ENCODE peak calls at places on chromosomes 12 and 14, in seven cellular contexts. Z is psoas muscle; K is thoracic aorta; J is CD8-positive, alpha-beta T cell; I is CD8-positive, alpha-beta memory T cell; A is fibroblast of lung; L is mesendoderm. C is an unnamed sample.

GRCh38 chr12:2198088-2198501 is 145.3 kb downstream of the CACNA1C start:
- DNase-seq in J (no peak), A (peak; percentile 47), I (no peak), K (no peak), Z (no peak), L (peak; percentile 94), C (no peak)

GRCh38 chr14:93785423-93785822 is 2.9 kb downstream of the PRIMA1 start:
- DNase-seq in A (no peak), J (no peak), L (no peak), I (no peak), Z (no peak), K (no peak), C (no peak)

GRCh38 chr12:108060910-108061309 is 68.2 kb upstream of the WSCD2 start:
- DNase-seq in K (no peak), Z (no peak), J (no peak), I (no peak), L (no peak), A (no peak), C (no peak)

GRCh38 chr14:82067221-82067620 is 533.6 kb upstream of the SEL1L start:
- DNase-seq in L (no peak), J (no peak), K (no peak), Z (no peak), I (no peak), A (no peak), C (no peak)

GRCh38 chr14:55277972-55278740 is 6.9 kb downstream of the FBXO34 start:
- DNase-seq in L (no peak), A (no peak), I (no peak), Z (no peak), J (no peak), K (no peak), C (no peak)

GRCh38 chr14:101761881-101762529 is 496 bp downstream of the PPP2R5C start:
- DNase-seq in K (no peak), J (peak; percentile 64), A (no peak), L (no peak), I (peak; percentile 67), Z (no peak), C (peak; percentile 62)

GRCh38 chr12:738712-739111 is 13.7 kb upstream of the WNK1 start:
- DNase-seq in A (no peak), L (no peak), K (no peak), Z (no peak), I (no peak), J (no peak), C (no peak)

GRCh38 chr14:71103662-71104484 is 196.6 kb downstream of the PCNX1 start:
- DNase-seq in K (no peak), J (peak; percentile 17), Z (no peak), L (peak; percentile 59), I (no peak), A (peak; percentile 80), C (no peak)

GRCh38 chr12:124705545-124706138 is 138.2 kb upstream of the NCOR2 start:
- DNase-seq in Z (no peak), K (no peak), A (no peak), I (no peak), J (no peak), L (no peak), C (peak; percentile 61)

GRCh38 chr12:98416845-98417244 is 98.5 kb upstream of the TMPO start:
- DNase-seq in K (no peak), J (no peak), Z (no peak), A (peak; percentile 44), L (peak; percentile 42), I (no peak), C (no peak)

GRCh38 chr12:47223848-47224213 is 144.1 kb upstream of the AMIGO2 start:
- DNase-seq in Z (no peak), L (no peak), J (no peak), A (no peak), K (no peak), I (no peak), C (no peak)

GRCh38 chr14:104681689-104682074 is 7.7 kb upstream of the INF2 start:
- DNase-seq in Z (peak; percentile 87), A (peak; percentile 81), J (no peak), L (peak; percentile 98), I (peak; percentile 35), K (peak; percentile 73), C (peak; percentile 57)

GRCh38 chr14:102095871-102096568 is 9.2 kb upstream of the HSP90AA1 start:
- DNase-seq in K (no peak), Z (no peak), I (no peak), A (no peak), J (no peak), L (peak; percentile 58), C (no peak)

GRCh38 chr12:40691913-40692616 is at the start of gene CNTN1:
- DNase-seq in Z (peak; percentile 30), J (no peak), A (peak; percentile 62), L (peak; percentile 93), K (peak; percentile 7), I (no peak), C (no peak)

GRCh38 chr12:120438495-120439198 is 734 bp downstream of the COX6A1 start:
- DNase-seq in A (no peak), L (no peak), K (no peak), Z (no peak), J (no peak), I (no peak), C (no peak)

GRCh38 chr12:14247166-14247565 is 118.3 kb upstream of the ATF7IP start:
- DNase-seq in Z (no peak), K (no peak), I (no peak), A (no peak), L (no peak), J (no peak), C (no peak)

GRCh38 chr12:44296624-44297197 is 460.8 kb downstream of the TMEM117 start:
- DNase-seq in J (no peak), L (no peak), I (no peak), K (no peak), A (no peak), Z (no peak), C (no peak)
- H3K4me1 ChIP-seq in J (no peaks in the 10 kb centered on the region), L (no peaks in the 10 kb centered on the region), I (no peaks in the 10 kb centered on the region), K (no peaks in the 10 kb centered on the region), A (no peaks in the 10 kb centered on the region), Z (no peaks in the 10 kb centered on the region), C (no peaks in the 10 kb centered on the region)

GRCh38 chr12:68400231-68400829 is 68.2 kb upstream of the MDM1 start:
- DNase-seq in I (no peak), K (no peak), J (no peak), L (no peak), Z (no peak), A (no peak), C (peak; percentile 14)

GRCh38 chr12:68392376-68392775 is 60.2 kb upstream of the MDM1 start:
- DNase-seq in J (no peak), K (no peak), I (no peak), L (no peak), A (no peak), Z (no peak), C (no peak)

GRCh38 chr12:68393398-68393797 is 61.2 kb upstream of the MDM1 start:
- DNase-seq in J (no peak), I (no peak), K (no peak), L (no peak), Z (no peak), A (no peak), C (no peak)

GRCh38 chr12:68402422-68402821 is 70.3 kb upstream of the MDM1 start:
- DNase-seq in L (no peak), K (no peak), J (no peak), I (no peak), Z (no peak), A (no peak), C (no peak)

DNA sequence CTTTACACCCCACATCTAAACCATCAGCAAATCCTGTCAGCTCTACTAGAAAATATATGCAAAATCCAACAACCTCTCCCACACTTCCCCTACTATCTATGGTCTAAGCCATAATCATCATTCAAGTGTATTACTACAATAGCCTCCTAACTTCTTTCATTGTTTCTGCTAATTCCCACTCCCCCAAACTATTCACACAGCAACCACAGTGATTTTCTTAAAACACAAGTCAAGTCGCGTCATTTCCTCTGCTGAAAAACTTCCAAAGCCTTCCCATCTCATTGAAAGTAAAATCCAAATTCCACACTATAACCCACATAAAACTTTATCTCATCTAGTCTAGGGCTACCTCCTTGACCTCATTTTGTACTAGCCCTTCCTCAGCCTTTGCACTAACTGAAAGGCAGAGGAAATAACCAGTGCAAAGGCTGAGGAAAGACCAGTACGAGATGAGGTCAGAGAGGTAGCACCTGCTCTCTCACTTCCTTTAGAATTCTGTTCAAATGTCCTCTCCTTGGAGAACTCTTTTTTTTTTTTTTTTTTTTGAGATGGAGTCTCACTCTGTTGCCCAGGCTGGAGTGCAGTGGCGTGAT is 65.5 kb upstream of the MDM1 start:
- DNase-seq in A (no peak), J (no peak), I (no peak), K (no peak), L (no peak), Z (no peak), C (no peak)
- H3K4me1 ChIP-seq in A (no peaks in the 10 kb centered on the region), J (no peaks in the 10 kb centered on the region), I (no peaks in the 10 kb centered on the region), K (no peaks in the 10 kb centered on the region), L (no peaks in the 10 kb centered on the region), Z (peaks cover 4% of the 10 kb centered on the region), C (peaks cover 5% of the 10 kb centered on the region)

GRCh38 chr14:74821267-74821915 is 54.6 kb downstream of the PROX2 start:
- DNase-seq in J (no peak), Z (no peak), A (no peak), I (no peak), L (no peak), K (no peak), C (no peak)
- H3K4me1 ChIP-seq in J (no peaks in the 10 kb centered on the region), Z (no peaks in the 10 kb centered on the region), A (peaks cover 2% of the 10 kb centered on the region), I (no peaks in the 10 kb centered on the region), L (no peaks in the 10 kb centered on the region), K (no peaks in the 10 kb centered on the region), C (no peaks in the 10 kb centered on the region)

GRCh38 chr14:69673578-69674305 is 62.3 kb downstream of the SUSD6 start:
- DNase-seq in L (peak; percentile 39), A (no peak), I (no peak), Z (no peak), J (no peak), K (no peak), C (no peak)

GRCh38 chr14:69675246-69675583 is 63.8 kb downstream of the SUSD6 start:
- DNase-seq in L (no peak), A (no peak), Z (no peak), J (no peak), K (no peak), I (no peak), C (peak; percentile 39)

GRCh38 chr14:69675877-69676416 is 64.6 kb downstream of the SUSD6 start:
- DNase-seq in L (no peak), K (no peak), A (no peak), Z (no peak), I (no peak), J (no peak), C (no peak)

GRCh38 chr14:69673099-69673498 is 61.7 kb downstream of the SUSD6 start:
- DNase-seq in L (no peak), I (no peak), Z (no peak), J (no peak), K (no peak), A (no peak), C (no peak)

DNA sequence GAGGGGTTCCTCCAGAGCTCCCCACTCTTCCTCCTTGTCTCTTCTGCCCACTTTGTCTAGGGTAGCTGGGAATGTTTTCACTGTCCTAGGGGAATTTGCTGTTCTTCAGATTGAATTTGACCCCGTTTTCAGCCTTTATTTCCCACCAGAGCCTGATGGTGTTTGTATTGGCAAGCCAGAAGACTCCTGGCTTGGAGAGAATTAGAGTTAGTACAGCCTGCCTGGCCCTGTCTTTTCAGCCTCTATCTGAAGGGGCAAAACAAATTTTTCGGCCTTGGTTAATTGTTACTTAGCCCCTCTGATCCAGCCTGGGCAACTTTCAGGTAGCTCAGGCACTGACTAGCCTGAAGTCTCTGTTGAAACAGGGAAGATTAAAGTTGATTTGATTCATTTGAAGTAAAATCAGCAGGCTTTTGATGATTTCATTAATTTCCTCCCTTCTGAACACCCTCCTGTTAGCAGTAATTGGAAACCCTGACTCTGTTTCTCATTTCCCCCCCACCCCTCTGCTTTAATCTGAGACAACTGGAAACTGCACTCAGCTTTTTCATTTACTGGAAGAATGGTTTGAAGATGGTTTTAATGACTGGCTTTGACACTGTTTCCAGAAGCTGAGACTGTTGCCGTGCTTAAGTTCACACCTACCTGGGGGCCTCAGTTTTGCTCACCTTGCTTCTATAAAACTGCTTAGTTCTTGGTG is 63.3 kb downstream of the SUSD6 start:
- DNase-seq in J (no peak), I (no peak), Z (no peak), L (no peak), K (no peak), A (no peak), C (no peak)
- H3K4me1 ChIP-seq in J (peaks cover 56% of the 10 kb centered on the region), I (peaks cover 61% of the 10 kb centered on the region), Z (peaks cover 64% of the 10 kb centered on the region), L (peaks cover 6% of the 10 kb centered on the region), K (peaks cover 47% of the 10 kb centered on the region), A (no peaks in the 10 kb centered on the region), C (peaks cover 62% of the 10 kb centered on the region)